ENCODE peak calls at places on chromosomes 7 and 10, in eight cellular contexts. D is stomach, U is HL-60, Q is breast epithelium, J is transverse colon, N is suprapubic skin, M is SK-N-SH, V is prostate gland. Y is an unnamed sample.

GRCh38 chr10:36344240-36344639 is 702.1 kb upstream of the FZD8 start:
- DNase-seq in M (no peak), D (no peak), Q (no peak), N (no peak), V (no peak), U (no peak), J (no peak), Y (no peak)

GRCh38 chr7:131501422-131501821 is 55.0 kb downstream of the PODXL start:
- DNase-seq in M (no peak), D (no peak), N (no peak), J (no peak), U (no peak), V (no peak), Q (no peak), Y (no peak)

GRCh38 chr7:96997512-96998032 is 7.8 kb upstream of the DLX6 start:
- DNase-seq in U (no peak), M (no peak), N (no peak), Q (no peak), V (no peak), J (no peak), D (no peak), Y (no peak)

GRCh38 chr7:92645531-92646061 is 55.4 kb upstream of the FAM133B start:
- DNase-seq in Q (no peak), V (peak), D (peak), N (no peak), M (no peak), J (peak), U (peak), Y (no peak)

GRCh38 chr7:36406156-36406555 is 16.5 kb downstream of the ANLN start:
- DNase-seq in J (no peak), U (no peak), M (no peak), Q (no peak), D (no peak), N (no peak), V (no peak), Y (no peak)

GRCh38 chr10:36042135-36042534 is 400.0 kb upstream of the FZD8 start:
- DNase-seq in M (no peak), J (no peak), N (no peak), V (no peak), U (no peak), D (no peak), Q (no peak), Y (no peak)

GRCh38 chr7:42208586-42208985 is 28.4 kb downstream of the GLI3 start:
- DNase-seq in M (no peak), J (no peak), D (no peak), V (no peak), N (no peak), Q (no peak), U (no peak), Y (no peak)

GRCh38 chr7:127874951-127875608 is 156.2 kb downstream of the LRRC4 start:
- DNase-seq in J (no peak), D (no peak), V (no peak), N (no peak), U (no peak), Q (no peak), M (no peak), Y (no peak)

GRCh38 chr7:84261509-84261908 is 66.9 kb upstream of the SEMA3A start:
- DNase-seq in J (no peak), V (no peak), M (no peak), Q (no peak), U (no peak), D (no peak), N (no peak), Y (no peak)

GRCh38 chr10:29648114-29648982 is 13.6 kb upstream of the SVIL start:
- DNase-seq in Q (no peak), V (no peak), J (peak), M (no peak), U (no peak), D (peak), N (no peak), Y (no peak)

GRCh38 chr10:29651767-29652166 is 17.0 kb upstream of the SVIL start:
- DNase-seq in Q (no peak), D (no peak), M (no peak), U (no peak), J (no peak), V (no peak), N (no peak), Y (no peak)

GRCh38 chr10:29648983-29649268 is 14.2 kb upstream of the SVIL start:
- DNase-seq in D (no peak), N (no peak), V (no peak), J (peak), M (no peak), U (no peak), Q (no peak), Y (no peak)

GRCh38 chr10:29650552-29650944 is 15.8 kb upstream of the SVIL start:
- DNase-seq in D (no peak), N (no peak), M (no peak), V (no peak), J (no peak), U (no peak), Q (no peak), Y (no peak)

GRCh38 chr10:29649561-29650551 is 15.1 kb upstream of the SVIL start:
- DNase-seq in Q (no peak), V (no peak), M (no peak), N (no peak), D (no peak), U (no peak), J (no peak), Y (no peak)
- H3K27ac ChIP-seq in Q (peak), V (no peak), M (no peak), N (peak), D (no peak), U (no peak), J (peak), Y (no peak)

GRCh38 chr10:86958831-86959736 is 685 bp downstream of the SNCG start:
- DNase-seq in U (no peak), Q (peak), V (no peak), D (no peak), J (no peak), M (peak), N (no peak), Y (peak)
- TF ChIP-seq POLR2AphosphoS5 in U (no peak), Q (peak), V (peak), D (no peak), J (no peak), M (no peak), N (no peak), Y (peak)

GRCh38 chr10:2839081-2839725 is 228.1 kb upstream of the PFKP start:
- DNase-seq in V (peak), U (peak), D (no peak), N (no peak), Q (no peak), M (peak), J (peak), Y (no peak)
- H3K4me3 ChIP-seq in V (no peak), U (no peak), D (no peak), N (no peak), Q (no peak), M (no peak), J (no peak), Y (no peak)

GRCh38 chr7:115937960-115938359 is 92.6 kb downstream of the TFEC start:
- DNase-seq in V (no peak), U (no peak), N (no peak), M (no peak), D (no peak), Q (no peak), J (no peak), Y (no peak)
- H3K27ac ChIP-seq in V (no peak), U (no peak), N (no peak), M (no peak), D (no peak), Q (no peak), J (no peak), Y (no peak)

DNA sequence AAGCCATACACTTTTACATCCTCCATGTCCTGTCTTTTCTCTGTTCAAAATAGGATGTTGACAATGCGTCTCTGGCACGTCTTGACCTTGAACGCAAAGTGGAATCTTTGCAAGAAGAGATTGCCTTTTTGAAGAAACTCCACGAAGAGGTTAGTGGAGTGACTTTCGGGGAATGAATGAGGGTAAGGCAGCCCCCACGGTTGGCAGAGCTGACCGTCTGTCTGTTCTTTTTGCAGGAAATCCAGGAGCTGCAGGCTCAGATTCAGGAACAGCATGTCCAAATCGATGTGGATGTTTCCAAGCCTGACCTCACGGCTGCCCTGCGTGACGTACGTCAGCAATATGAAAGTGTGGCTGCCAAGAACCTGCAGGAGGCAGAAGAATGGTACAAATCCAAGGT is 5.5 kb downstream of the VIM start:
- DNase-seq in J (peak), V (no peak), U (no peak), M (no peak), Q (no peak), N (no peak), D (no peak), Y (no peak)
- TF ChIP-seq POLR2AphosphoS5 in J (peak), V (no peak), U (no peak), M (peak), Q (peak), N (no peak), D (no peak), Y (no peak)

DNA sequence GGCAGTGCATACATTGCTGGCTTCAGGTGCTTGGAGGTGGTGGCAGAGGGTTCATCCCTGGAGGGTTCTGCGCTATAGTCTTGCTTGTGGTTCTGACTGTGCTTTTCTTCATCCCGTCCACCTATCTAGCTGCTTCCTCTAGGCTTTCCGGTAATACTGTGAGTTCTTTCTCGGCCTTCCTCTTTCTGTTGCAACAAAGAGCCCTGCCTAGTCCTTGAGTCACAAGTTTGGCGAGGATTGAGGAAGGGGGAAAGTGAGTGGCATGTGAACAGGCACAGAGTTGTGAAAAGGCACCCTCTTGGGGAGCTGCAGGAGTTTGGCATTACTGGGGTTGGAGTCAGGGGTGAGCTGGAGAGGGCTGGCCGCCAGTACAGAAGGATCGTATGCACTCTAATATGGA is 123.0 kb downstream of the SH2D4B start:
- DNase-seq in Q (no peak), D (no peak), J (no peak), N (no peak), U (peak), M (no peak), V (no peak), Y (no peak)
- H3K4me3 ChIP-seq in Q (no peak), D (no peak), J (no peak), N (no peak), U (no peak), M (no peak), V (no peak), Y (no peak)

GRCh38 chr7:151470656-151471180 is 30.8 kb upstream of the CRYGN start:
- DNase-seq in N (no peak), J (no peak), V (no peak), M (no peak), Q (no peak), D (no peak), U (peak), Y (no peak)
- H3K27ac ChIP-seq in N (no peak), J (no peak), V (no peak), M (no peak), Q (no peak), D (no peak), U (peak), Y (no peak)

GRCh38 chr7:80671744-80672143 is 33.3 kb downstream of the CD36 start:
- DNase-seq in J (no peak), U (no peak), Q (no peak), M (no peak), N (no peak), D (no peak), V (no peak), Y (no peak)

GRCh38 chr7:80677629-80678028 is 39.2 kb downstream of the CD36 start:
- DNase-seq in J (no peak), D (no peak), U (no peak), M (no peak), N (no peak), V (no peak), Q (no peak), Y (no peak)

GRCh38 chr7:80678703-80679102 is 40.3 kb downstream of the CD36 start:
- DNase-seq in D (no peak), N (no peak), U (no peak), J (no peak), Q (no peak), M (no peak), V (no peak), Y (no peak)

GRCh38 chr7:80676404-80676803 is 38.0 kb downstream of the CD36 start:
- DNase-seq in D (no peak), N (no peak), M (no peak), J (no peak), U (no peak), V (no peak), Q (no peak), Y (no peak)

GRCh38 chr7:80675090-80675489 is 36.6 kb downstream of the CD36 start:
- DNase-seq in U (no peak), D (no peak), M (no peak), N (no peak), J (no peak), Q (no peak), V (no peak), Y (no peak)
- TF ChIP-seq POLR2AphosphoS5 in U (no peak), D (no peak), M (no peak), N (no peak), J (no peak), Q (no peak), V (no peak), Y (no peak)

Y was measured in vagina.